ENCODE peak calls at places on chromosomes 4 and X, in eight cellular contexts. D is cardiac muscle cell, T is GM12865, P is AG09309, J is ecto neural progenitor cell, H is KBM-7, N is esophagus squamous epithelium, W is EH. Z is an unnamed sample.

GRCh38 chrX:95058815-95059214 is 1384.8 kb downstream of the FAM133A start:
- DNase-seq in D (no peak), T (no peak), P (peak), J (no peak), H (no peak), N (no peak), W (peak), Z (no peak)

GRCh38 chrX:150573702-150574101 is 5.3 kb downstream of the MTM1 start:
- DNase-seq in D (no peak), T (peak), P (no peak), J (no peak), H (no peak), N (no peak), W (no peak), Z (peak)

GRCh38 chrX:17812763-17813162 is 48.3 kb downstream of the RAI2 start:
- DNase-seq in D (peak), T (peak), P (no peak), J (no peak), H (peak), N (no peak), W (peak), Z (peak)

GRCh38 chr4:185928761-185929455 is 116.9 kb upstream of the SORBS2 start:
- DNase-seq in D (peak), T (no peak), P (no peak), J (no peak), H (no peak), N (no peak), W (no peak), Z (no peak)

GRCh38 chrX:47184486-47184885 is 9.1 kb upstream of the UBA1 start:
- DNase-seq in D (no peak), T (no peak), P (no peak), J (no peak), H (no peak), N (no peak), W (no peak), Z (no peak)

GRCh38 chr4:146957252-146957651 is 11.6 kb upstream of the TTC29 start:
- DNase-seq in D (no peak), T (peak), P (peak), J (no peak), H (peak), N (no peak), W (peak), Z (no peak)

GRCh38 chr4:1402516-1403101 is 3.6 kb downstream of the NKX1-1 start:
- DNase-seq in D (no peak), T (no peak), P (no peak), J (peak), H (no peak), N (no peak), W (no peak), Z (no peak)

GRCh38 chr4:76354517-76355473 is 48.3 kb downstream of the STBD1 start:
- DNase-seq in D (no peak), T (no peak), P (no peak), J (no peak), H (peak), N (no peak), W (peak), Z (no peak)

GRCh38 chrX:133983243-133983973 is 2.0 kb downstream of the GPC3 start:
- DNase-seq in D (no peak), T (no peak), P (no peak), J (no peak), H (no peak), N (no peak), W (no peak), Z (no peak)

GRCh38 chrX:153631931-153632611 is 14.9 kb upstream of the DUSP9 start:
- DNase-seq in D (no peak), T (no peak), P (no peak), J (no peak), H (no peak), N (no peak), W (no peak), Z (no peak)

Z was measured in OCI-LY7.